ENCODE peak calls at places on chromosomes 1 and 21, in eight cellular contexts. J is Ammon's horn; G is stimulated activated CD8-positive, alpha-beta memory T cell treated with anti-CD3 and anti-CD28 coated beads, Interleukin-7, amount 100 ng/mL, for 1 hour; L is NCI-H2029 treated with DMSO at 0.1 percent for 48 hours; K is hippocampal formation; E is substantia nigra; V is activated CD4-positive, alpha-beta T cell treated with anti-CD3 and anti-CD28 coated beads, Interleukin-2, amount 10 ng/mL, durations not matched to agents 7 days and 5 days; M is NCI-H510A. O is an unnamed sample.
A peak's percentile ranks its signal among the peaks of the same experiment; 100 is the strongest.

GRCh38 chr1:29779146-29779545 is 542.8 kb downstream of the PTPRU start:
- DNase-seq in V (no peak), K (no peak), J (no peak), L (no peak), M (no peak), G (no peak), E (no peak), O (no peak)

GRCh38 chr1:170927955-170928850 is 7.1 kb upstream of the MROH9 start:
- DNase-seq in L (no peak), V (no peak), K (no peak), J (no peak), M (no peak), E (no peak), G (no peak), O (no peak)

GRCh38 chr1:204793259-204793658 is 77.4 kb upstream of the NFASC start:
- DNase-seq in E (no peak), L (no peak), K (no peak), M (no peak), G (no peak), J (no peak), V (no peak), O (no peak)

GRCh38 chr1:216034506-216034905 is 388.7 kb downstream of the USH2A start:
- DNase-seq in M (no peak), K (no peak), J (no peak), G (no peak), L (no peak), E (no peak), V (no peak), O (no peak)

GRCh38 chr1:24826510-24826909 is 81.3 kb downstream of the CLIC4 start:
- DNase-seq in K (no peak), V (no peak), J (no peak), G (no peak), E (no peak), M (no peak), L (no peak), O (no peak)

GRCh38 chr1:202010042-202011015 is at the start of gene ELF3:
- DNase-seq in G (no peak), L (peak; percentile 91), J (no peak), V (no peak), M (peak; percentile 95), E (no peak), K (no peak), O (no peak)

GRCh38 chr1:172429324-172430127 is 9.0 kb downstream of the C1orf105 start:
- DNase-seq in V (peak; percentile 67), L (peak; percentile 21), M (peak; percentile 2), G (no peak), K (peak; percentile 66), E (no peak), J (peak; percentile 73), O (no peak)

GRCh38 chr1:167775178-167775577 is 53.4 kb downstream of the MPZL1 start:
- DNase-seq in E (no peak), V (no peak), J (no peak), M (no peak), L (no peak), G (no peak), K (no peak), O (no peak)

GRCh38 chr1:63774617-63775417 is 1.0 kb downstream of the ROR1 start:
- DNase-seq in V (no peak), M (no peak), L (peak; percentile 48), G (no peak), J (peak; percentile 30), E (peak; percentile 8), K (peak; percentile 5), O (no peak)

GRCh38 chr1:64320470-64320869 is 117.0 kb downstream of the UBE2U start:
- DNase-seq in K (no peak), E (no peak), V (no peak), J (no peak), M (no peak), L (no peak), G (no peak), O (no peak)

GRCh38 chr21:24336491-24336890 is 1270.8 kb downstream of the MRPL39 start:
- DNase-seq in M (no peak), V (no peak), G (no peak), K (no peak), E (no peak), J (no peak), L (no peak), O (no peak)

GRCh38 chr1:26739251-26739914 is 43.6 kb downstream of the ARID1A start:
- DNase-seq in L (no peak), K (no peak), V (peak; percentile 19), E (no peak), M (no peak), J (no peak), G (no peak), O (no peak)

GRCh38 chr1:162384116-162384515 is 2.6 kb downstream of the C1orf226 start:
- DNase-seq in V (no peak), E (no peak), J (no peak), K (no peak), G (no peak), M (no peak), L (no peak), O (no peak)